ENCODE peak calls at places on chromosomes 4 and X, in seven cellular contexts. Q is pancreas, T is mucosa of descending colon, K is fibroblast of lung, V is choroid plexus epithelial cell, A is right lobe of liver, D is brain microvascular endothelial cell. F is an unnamed sample.

GRCh38 chr4:30968926-30969325 is 248.8 kb downstream of the PCDH7 start:
- DNase-seq in T (no peak), D (no peak), A (no peak), Q (no peak), K (no peak), V (no peak), F (no peak)

GRCh38 chr4:119521306-119521705 is 107.3 kb downstream of the PDE5A start:
- DNase-seq in K (no peak), V (no peak), Q (no peak), A (no peak), D (no peak), T (no peak), F (no peak)

GRCh38 chr4:4512282-4512681 is 29.6 kb downstream of the STX18 start:
- DNase-seq in T (no peak), K (no peak), D (no peak), Q (no peak), V (no peak), A (no peak), F (no peak)

GRCh38 chr4:176875441-176875930 is 82.8 kb upstream of the VEGFC start:
- DNase-seq in V (no peak), K (no peak), A (no peak), Q (no peak), T (no peak), D (no peak), F (peak)

GRCh38 chr4:157832596-157832995 is 340.2 kb downstream of the GASK1B start:
- DNase-seq in T (no peak), D (no peak), A (no peak), Q (no peak), V (no peak), K (no peak), F (no peak)

GRCh38 chr4:67480810-67481209 is 64.5 kb downstream of the CENPC start:
- DNase-seq in V (no peak), D (no peak), A (no peak), K (no peak), Q (no peak), T (no peak), F (no peak)

GRCh38 chr4:167021545-167022155 is 212.6 kb downstream of the SPOCK3 start:
- DNase-seq in T (peak), Q (peak), D (peak), K (peak), V (peak), A (peak), F (peak)

GRCh38 chr4:28146191-28146590 is 1285.5 kb downstream of the STIM2 start:
- DNase-seq in D (no peak), Q (no peak), K (no peak), A (no peak), T (no peak), V (no peak), F (peak)

GRCh38 chr4:174524242-174524641 is 2.0 kb upstream of the HPGD start:
- DNase-seq in T (peak), D (no peak), K (no peak), Q (no peak), V (no peak), A (no peak), F (peak)

GRCh38 chr4:150217192-150217591 is 138.9 kb downstream of the DCLK2 start:
- DNase-seq in K (peak), V (peak), A (no peak), Q (no peak), D (peak), T (no peak), F (peak)

GRCh38 chr4:121057466-121057911 is 14.8 kb downstream of the NDNF start:
- DNase-seq in T (no peak), Q (no peak), A (no peak), D (no peak), K (no peak), V (no peak), F (no peak)

GRCh38 chr4:164807611-164808010 is 53.7 kb downstream of the SMIM31 start:
- DNase-seq in Q (no peak), D (peak), T (no peak), A (no peak), K (no peak), V (peak), F (peak)

GRCh38 chr4:13089659-13089998 is 394.5 kb downstream of the RAB28 start:
- DNase-seq in K (no peak), A (no peak), T (no peak), Q (no peak), V (no peak), D (no peak), F (no peak)

GRCh38 chr4:58734030-58734673 is 1624.0 kb upstream of the IGFBP7 start:
- DNase-seq in K (no peak), T (no peak), V (peak), Q (no peak), A (no peak), D (no peak), F (no peak)

GRCh38 chr4:48445704-48446103 is 37.4 kb upstream of the SLC10A4 start:
- DNase-seq in T (no peak), Q (no peak), D (no peak), A (no peak), V (peak), K (peak), F (peak)

GRCh38 chr4:176805155-176805554 is 12.4 kb upstream of the VEGFC start:
- DNase-seq in Q (no peak), K (peak), A (no peak), V (peak), T (no peak), D (no peak), F (peak)

GRCh38 chrX:12992544-12993118 is 17.7 kb downstream of the TMSB4X start:
- DNase-seq in D (no peak), Q (no peak), A (no peak), K (no peak), V (no peak), T (no peak), F (no peak)

GRCh38 chr4:24630937-24631336 is 46.6 kb upstream of the DHX15 start:
- DNase-seq in D (peak), Q (no peak), V (peak), K (no peak), A (no peak), T (no peak), F (no peak)

GRCh38 chr4:13535708-13536361 is 8.5 kb downstream of the NKX3-2 start:
- DNase-seq in A (no peak), K (no peak), Q (no peak), D (no peak), V (no peak), T (no peak), F (no peak)

GRCh38 chrX:121641560-121641959 is 594.1 kb downstream of the GLUD2 start:
- DNase-seq in V (peak), A (no peak), K (no peak), D (no peak), Q (no peak), T (no peak), F (peak)

GRCh38 chr4:807792-808191 is 18.1 kb downstream of the CPLX1 start:
- DNase-seq in Q (peak), T (peak), V (no peak), D (no peak), A (peak), K (no peak), F (no peak)

GRCh38 chr4:78569291-78569821 is 17.8 kb downstream of the ANXA3 start:
- DNase-seq in D (peak), A (no peak), V (peak), Q (no peak), T (no peak), K (peak), F (peak)

GRCh38 chr4:110512901-110513300 is 36.9 kb downstream of the ENPEP start:
- DNase-seq in T (no peak), V (no peak), A (no peak), Q (no peak), K (no peak), D (no peak), F (no peak)

GRCh38 chr4:41619161-41619560 is 81.2 kb downstream of the LIMCH1 start:
- DNase-seq in Q (no peak), K (no peak), V (no peak), D (no peak), A (no peak), T (no peak), F (no peak)

GRCh38 chr4:48380583-48381167 is 39.3 kb downstream of the SLAIN2 start:
- DNase-seq in V (no peak), D (no peak), K (no peak), T (no peak), A (no peak), Q (no peak), F (peak)

GRCh38 chr4:836781-837301 is 10.9 kb upstream of the CPLX1 start:
- DNase-seq in Q (peak), T (no peak), K (no peak), V (no peak), A (peak), D (no peak), F (no peak)

GRCh38 chr4:99816611-99817309 is at the start of gene DAPP1:
- DNase-seq in A (peak), K (no peak), D (no peak), T (peak), Q (peak), V (no peak), F (peak)

GRCh38 chr4:139153411-139154133 is 23.4 kb downstream of the ELF2 start:
- DNase-seq in K (no peak), V (peak), Q (no peak), T (no peak), D (no peak), A (no peak), F (peak)
- H3K4me3 ChIP-seq in K (no peak), V (no peak), Q (no peak), T (no peak), D (no peak), A (no peak), F (no peak)

GRCh38 chr4:102610007-102610406 is 108.8 kb downstream of the NFKB1 start:
- DNase-seq in A (no peak), K (peak), Q (no peak), T (no peak), D (peak), V (peak), F (no peak)
- TF ChIP-seq CTCF in A (peak), K (peak), Q (no peak), T (no peak), D (peak), V (peak), F (peak)

GRCh38 chrX:108091878-108092291 is 307 bp downstream of the ATG4A start:
- DNase-seq in D (no peak), Q (no peak), K (no peak), A (no peak), T (no peak), V (no peak), F (peak)

GRCh38 chrX:108090474-108091265 is 672 bp downstream of the PSMD10 start:
- DNase-seq in D (peak), K (peak), T (no peak), A (no peak), V (peak), Q (no peak), F (peak)

GRCh38 chrX:108087792-108088191 is 3.5 kb downstream of the PSMD10 start:
- DNase-seq in T (no peak), Q (no peak), K (no peak), A (no peak), V (no peak), D (no peak), F (no peak)

GRCh38 chrX:108088511-108088910 is 2.8 kb downstream of the PSMD10 start:
- DNase-seq in V (no peak), T (no peak), A (no peak), Q (no peak), K (no peak), D (no peak), F (no peak)

DNA sequence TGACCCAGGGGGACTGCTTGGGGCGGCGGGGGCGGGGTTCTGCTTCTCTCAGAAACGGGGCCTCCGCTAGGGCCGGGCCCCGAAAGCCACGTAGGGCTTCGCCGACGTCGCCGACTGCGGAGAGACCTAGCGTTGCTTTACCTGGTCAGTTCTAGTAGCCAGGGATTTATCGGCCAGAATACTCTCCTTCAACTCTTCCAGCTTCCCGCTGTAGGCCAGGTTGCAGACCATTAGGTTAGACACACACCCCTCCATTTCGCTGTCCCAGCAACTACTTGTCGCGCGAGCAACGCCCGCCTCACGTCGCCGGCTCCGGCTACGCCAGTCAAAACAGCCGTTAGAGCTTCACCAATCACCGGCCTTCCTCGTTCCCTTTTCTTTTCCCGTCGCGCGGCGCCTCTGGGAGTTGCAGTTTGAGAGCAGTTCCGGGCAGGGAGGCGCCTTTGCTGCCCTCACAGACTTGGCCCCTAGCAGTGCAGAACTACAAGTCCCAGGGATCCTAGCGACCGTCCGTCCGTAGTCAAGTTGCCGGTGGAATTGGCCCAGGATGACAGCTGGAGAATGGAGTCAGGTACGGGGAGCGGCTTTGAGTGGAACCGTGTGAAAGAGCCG is at the start of the genes ATG4A and PSMD10:
- DNase-seq in A (peak), V (peak), T (peak), D (peak), K (peak), Q (peak), F (peak)
- H3K4me3 ChIP-seq in A (peak), V (peak), T (peak), D (peak), K (peak), Q (peak), F (peak)

DNA sequence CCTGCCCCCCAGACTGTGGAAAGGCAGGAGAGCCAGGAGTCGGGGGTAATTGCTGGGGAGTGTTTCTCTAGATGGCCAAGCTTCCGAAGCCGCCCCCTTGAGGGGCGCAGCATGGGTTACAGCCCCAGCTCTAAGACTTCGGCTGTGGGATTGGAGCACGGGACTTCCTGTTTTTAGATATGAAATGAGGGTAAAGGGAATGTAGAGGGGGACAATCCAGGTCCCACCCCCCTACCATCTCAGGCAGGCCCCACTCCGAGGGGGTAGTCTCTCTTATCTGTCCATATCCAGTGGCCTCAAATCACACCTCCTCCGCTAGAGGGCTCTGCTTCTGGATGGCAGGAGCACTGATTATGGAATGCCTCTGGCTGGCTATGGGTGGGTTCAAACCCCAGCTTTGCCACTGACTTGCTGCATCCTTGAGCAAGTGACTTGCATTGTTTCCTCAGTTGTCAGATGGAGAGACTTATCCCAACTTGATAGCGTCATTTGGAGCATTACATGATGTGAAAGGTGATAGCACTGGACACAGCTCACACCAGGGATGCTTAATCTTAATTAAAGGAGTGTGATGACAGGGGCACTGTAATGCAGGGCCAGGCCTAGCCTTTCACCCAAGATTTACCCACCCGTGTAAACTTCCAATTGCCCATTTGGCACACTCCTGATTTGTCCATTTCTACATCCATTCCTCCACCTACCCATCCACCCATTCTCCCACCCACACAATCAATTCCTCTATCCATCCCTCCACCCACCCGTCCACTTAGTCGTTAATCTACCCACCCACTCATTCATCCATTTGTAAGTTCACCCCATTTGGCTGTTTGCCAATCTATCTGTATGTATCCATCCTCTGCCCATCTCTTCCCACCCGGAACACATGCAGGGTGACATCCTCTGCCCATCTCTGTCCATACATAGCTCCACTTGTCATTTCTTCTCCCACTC is 845 bp upstream of the KCND1 start:
- DNase-seq in A (peak), T (peak), D (peak), K (peak), Q (no peak), V (peak), F (peak)
- TF ChIP-seq CTCF in A (peak), T (peak), D (peak), K (peak), Q (peak), V (peak), F (peak)

DNA sequence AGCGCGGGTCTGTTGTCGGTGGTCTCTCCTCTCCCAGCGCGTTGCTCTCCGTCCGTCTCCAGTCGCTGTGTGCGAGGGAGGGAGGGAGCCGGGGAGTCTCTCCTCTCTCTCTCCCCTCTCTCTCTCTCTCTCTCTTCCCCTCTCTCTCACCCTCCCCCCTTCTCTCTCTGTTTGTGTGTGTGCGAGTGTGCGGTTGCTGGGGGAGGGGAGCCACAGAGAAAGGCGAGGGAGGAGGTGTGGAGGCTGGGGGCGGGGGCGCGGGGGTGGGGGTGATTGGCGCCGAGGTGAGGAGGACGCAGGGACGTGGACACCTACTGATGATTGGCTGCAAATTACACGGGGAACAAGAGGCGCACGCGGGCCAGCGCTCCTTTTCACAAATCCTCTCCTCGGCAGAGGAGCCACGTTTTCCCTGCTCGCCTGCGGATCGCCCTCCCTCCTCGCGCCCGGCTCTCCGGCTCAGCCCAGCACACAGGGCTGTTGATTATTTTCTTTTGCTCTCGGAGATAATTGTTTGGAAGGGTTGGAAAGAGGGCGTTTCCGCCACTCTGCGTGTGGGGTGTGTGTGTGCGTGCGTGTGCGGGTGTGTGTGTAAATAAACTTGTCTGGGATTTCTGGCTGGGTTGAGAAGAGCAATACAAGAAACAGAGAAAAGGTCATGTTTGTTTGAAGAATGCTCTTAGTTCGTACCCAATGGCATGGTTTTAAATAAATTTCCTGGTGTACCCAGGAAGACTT is at the start of gene CXXC4:
- DNase-seq in D (peak), A (peak), T (peak), K (peak), Q (peak), V (peak), F (peak)
- H3K4me3 ChIP-seq in D (peak), A (peak), T (peak), K (peak), Q (peak), V (peak), F (peak)

GRCh38 chrX:16212436-16212835 is 45.2 kb downstream of the MAGEB17 start:
- DNase-seq in K (peak), T (no peak), A (no peak), V (peak), Q (peak), D (peak), F (peak)
- TF ChIP-seq CTCF in K (no peak), T (no peak), A (peak), V (peak), Q (no peak), D (peak), F (no peak)

F was measured in epithelial cell of esophagus.